ENCODE peak calls at places on chromosomes 3 and 15, in five cellular contexts. Z is NCI-H510A treated with DMSO at 0.1 percent for 48 hours, L is left colon, Y is iPS-NIHi11, K is fibroblast of pulmonary artery. T is an unnamed sample.

GRCh38 chr3:30356901-30357753 is 249.3 kb upstream of the TGFBR2 start:
- DNase-seq in Y (no peak), L (no peak), K (no peak), Z (no peak), T (no peak)

GRCh38 chr3:18438586-18438985 is 13.4 kb upstream of the SATB1 start:
- DNase-seq in Y (no peak), Z (no peak), L (no peak), K (no peak), T (no peak)

GRCh38 chr15:33341943-33342342 is 31.2 kb downstream of the RYR3 start:
- DNase-seq in Y (peak), L (no peak), Z (no peak), K (no peak), T (no peak)

GRCh38 chr3:137772231-137772617 is 8.1 kb downstream of the SOX14 start:
- DNase-seq in K (no peak), Y (no peak), Z (no peak), L (no peak), T (no peak)

GRCh38 chr3:99502871-99503270 is 135.5 kb upstream of the COL8A1 start:
- DNase-seq in K (peak), Y (no peak), Z (no peak), L (no peak), T (no peak)

GRCh38 chr3:152718810-152719209 is 116.1 kb upstream of the P2RY1 start:
- DNase-seq in L (no peak), Y (no peak), K (no peak), Z (no peak), T (no peak)

GRCh38 chr3:187274315-187274976 is 17.1 kb downstream of the MASP1 start:
- DNase-seq in Z (no peak), Y (no peak), K (no peak), L (no peak), T (no peak)

GRCh38 chr3:155853214-155854146 is 747 bp downstream of the SLC33A1 start:
- DNase-seq in Z (no peak), K (peak), L (peak), Y (peak), T (peak)

GRCh38 chr3:120678331-120678845 is 3.7 kb downstream of the HGD start:
- DNase-seq in Z (no peak), L (peak), K (peak), Y (peak), T (peak)

GRCh38 chr3:148974726-148975125 is 16.6 kb upstream of the GYG1 start:
- DNase-seq in Z (no peak), K (no peak), Y (no peak), L (no peak), T (no peak)

GRCh38 chr3:4833471-4833870 is 145.8 kb upstream of the BHLHE40 start:
- DNase-seq in Y (no peak), K (no peak), Z (no peak), L (no peak), T (no peak)

GRCh38 chr3:194395767-194396527 is 3.1 kb downstream of the GP5 start:
- DNase-seq in K (no peak), Y (peak), Z (peak), L (peak), T (no peak)

GRCh38 chr3:124993462-124993861 is 58.9 kb upstream of the MUC13 start:
- DNase-seq in K (peak), Y (no peak), Z (no peak), L (no peak), T (no peak)

GRCh38 chr3:173889522-173890055 is 492.0 kb downstream of the NLGN1 start:
- DNase-seq in L (no peak), K (no peak), Z (no peak), Y (no peak), T (no peak)

GRCh38 chr3:46664971-46665762 is 28.3 kb downstream of the ALS2CL start:
- DNase-seq in L (no peak), K (no peak), Y (no peak), Z (no peak), T (no peak)

GRCh38 chr3:13764161-13764560 is 115.7 kb downstream of the WNT7A start:
- DNase-seq in Y (no peak), L (no peak), K (no peak), Z (no peak), T (no peak)

GRCh38 chr3:49248828-49249227 is 28.2 kb downstream of the C3orf62 start:
- DNase-seq in K (peak), Z (no peak), L (no peak), Y (no peak), T (no peak)

GRCh38 chr3:64022451-64023186 is 675 bp downstream of the PSMD6 start:
- DNase-seq in K (peak), Z (no peak), Y (no peak), L (peak), T (peak)

GRCh38 chr15:82132742-82133141 is 86.9 kb upstream of the MEX3B start:
- DNase-seq in Y (no peak), L (no peak), Z (no peak), K (peak), T (no peak)

T was measured in Calu3.